ENCODE peak calls at places on chromosomes 11 and 22, in six cellular contexts. T is NCI-H1930; U is activated CD4-positive, alpha-beta memory T cell treated with anti-CD3 and anti-CD28 coated beads, Interleukin-2, amount 10 ng/mL, durations not matched to agents 7 days and 5 days; O is Kasumi-1; I is cardiac muscle cell; Z is NCI-H2081. H is an unnamed sample.

GRCh38 chr11:119363874-119364590 is 17.5 kb downstream of the USP2 start:
- DNase-seq in T (no peak), U (peak), O (peak), I (peak), Z (peak), H (no peak)

GRCh38 chr22:25131198-25131887 is 68.3 kb upstream of the CRYBB3 start:
- DNase-seq in T (no peak), U (no peak), O (no peak), I (no peak), Z (no peak), H (no peak)

GRCh38 chr11:72421351-72421750 is 13.0 kb downstream of the CLPB start:
- DNase-seq in T (no peak), U (no peak), O (no peak), I (no peak), Z (no peak), H (no peak)

GRCh38 chr22:24583972-24584790 is 8.7 kb downstream of the LRRC75B start:
- DNase-seq in T (no peak), U (no peak), O (no peak), I (no peak), Z (no peak), H (no peak)

GRCh38 chr11:9802291-9802861 is 138.5 kb downstream of the SWAP70 start:
- DNase-seq in T (no peak), U (no peak), O (no peak), I (peak), Z (no peak), H (peak)

GRCh38 chr11:35367491-35367890 is 51.9 kb downstream of the SLC1A2 start:
- DNase-seq in T (no peak), U (no peak), O (no peak), I (peak), Z (no peak), H (no peak)

GRCh38 chr22:42461511-42461910 is 29.3 kb upstream of the NFAM1 start:
- DNase-seq in T (peak), U (no peak), O (no peak), I (no peak), Z (peak), H (no peak)

GRCh38 chr11:114340311-114341131 is 44.3 kb downstream of the NNMT start:
- DNase-seq in T (peak), U (peak), O (peak), I (peak), Z (peak), H (peak)

GRCh38 chr11:13303668-13304649 is 26.4 kb downstream of the BMAL1 start:
- DNase-seq in T (no peak), U (peak), O (peak), I (no peak), Z (no peak), H (no peak)

GRCh38 chr22:36356708-36357694 is 30.8 kb downstream of the MYH9 start:
- DNase-seq in T (no peak), U (peak), O (no peak), I (no peak), Z (no peak), H (no peak)

GRCh38 chr11:2685051-2685450 is 14.7 kb downstream of the KCNQ1OT1 start:
- DNase-seq in T (no peak), U (no peak), O (no peak), I (no peak), Z (no peak), H (no peak)

GRCh38 chr11:10293423-10294288 is at the start of gene SBF2:
- DNase-seq in T (peak), U (peak), O (peak), I (peak), Z (peak), H (peak)

GRCh38 chr11:12683857-12684256 is 9.6 kb downstream of the TEAD1 start:
- DNase-seq in T (no peak), U (no peak), O (no peak), I (no peak), Z (no peak), H (no peak)

GRCh38 chr11:66866420-66867010 is 9.7 kb downstream of the LRFN4 start:
- DNase-seq in T (no peak), U (no peak), O (no peak), I (no peak), Z (no peak), H (no peak)

GRCh38 chr11:11356842-11357241 is 3.8 kb upstream of the CSNK2A3 start:
- DNase-seq in T (no peak), U (no peak), O (no peak), I (no peak), Z (no peak), H (no peak)

GRCh38 chr11:34415538-34415937 is 23.2 kb upstream of the CAT start:
- DNase-seq in T (no peak), U (no peak), O (no peak), I (no peak), Z (no peak), H (no peak)

GRCh38 chr11:117442049-117442868 is 114.6 kb downstream of the CEP164 start:
- DNase-seq in T (no peak), U (no peak), O (no peak), I (no peak), Z (no peak), H (no peak)

GRCh38 chr11:5967708-5968107 is 586 bp downstream of the OR56A5 start:
- DNase-seq in T (no peak), U (no peak), O (no peak), I (no peak), Z (no peak), H (no peak)